ENCODE peak calls at places on chromosomes 6 and 20, in five cellular contexts. Q is non-pigmented ciliary epithelial cell, H is small intestine, Y is HFFc6, G is GM23338. D is an unnamed sample.

GRCh38 chr6:108665495-108666196 is 104.9 kb downstream of the FOXO3 start:
- DNase-seq in Q (no peak), H (no peak), Y (no peak), G (no peak), D (no peak)

GRCh38 chr20:23656372-23656771 is 18.6 kb upstream of the CST3 start:
- DNase-seq in Q (no peak), H (no peak), Y (no peak), G (no peak), D (no peak)

GRCh38 chr6:88119769-88120168 is 46.4 kb downstream of the CNR1 start:
- DNase-seq in Q (no peak), H (no peak), Y (no peak), G (peak), D (no peak)

GRCh38 chr6:10626154-10626741 is 68.2 kb downstream of the C6orf52 start:
- DNase-seq in Q (no peak), H (no peak), Y (no peak), G (no peak), D (no peak)

GRCh38 chr6:129744201-129744879 is 34.4 kb upstream of the ARHGAP18 start:
- DNase-seq in Q (no peak), H (no peak), Y (peak), G (peak), D (peak)

GRCh38 chr20:30168025-30168799 is 1089.3 kb upstream of the DEFB115 start:
- DNase-seq in Q (no peak), H (no peak), Y (no peak), G (peak), D (no peak)

GRCh38 chr6:106642476-106642875 is 13.1 kb downstream of the QRSL1 start:
- DNase-seq in Q (no peak), H (no peak), Y (no peak), G (no peak), D (no peak)

GRCh38 chr6:2799936-2800527 is 34.8 kb downstream of the WRNIP1 start:
- DNase-seq in Q (no peak), H (no peak), Y (peak), G (no peak), D (peak)

GRCh38 chr6:140537211-140537610 is 1162.8 kb upstream of the CITED2 start:
- DNase-seq in Q (no peak), H (no peak), Y (peak), G (no peak), D (no peak)

D was measured in lung microvascular endothelial cell.